ENCODE peak calls at places on chromosomes 16 and 17, in nine cellular contexts. G is endothelial cell; K is kidney; U is tibial artery; C is T47D; D is stimulated activated CD4-positive, alpha-beta T cell treated with anti-CD3 and anti-CD28 coated beads, TNF-alpha, amount 100 ng/mL, for 48 hours; J is amygdala; M is trophoblast cell; A is activated naive CD8-positive, alpha-beta T cell treated with anti-CD3 and anti-CD28 coated beads for 36 hours. W is an unnamed sample.

GRCh38 chr17:6061290-6061689 is 8.9 kb upstream of the WSCD1 start:
- DNase-seq in D (no peak), U (peak; percentile 90), A (no peak), K (peak; percentile 61), C (no peak), M (no peak), J (no peak), G (no peak), W (no peak)

GRCh38 chr16:528111-529011 is 849 bp downstream of the CAPN15 start:
- DNase-seq in C (no peak), J (no peak), K (no peak), A (peak; percentile 47), U (no peak), D (no peak), G (no peak), M (peak; percentile 54), W (no peak)

GRCh38 chr16:69781118-69781517 is 19.0 kb downstream of the WWP2 start:
- DNase-seq in C (no peak), A (no peak), D (no peak), M (no peak), U (no peak), G (no peak), J (no peak), K (no peak), W (no peak)

GRCh38 chr17:82113422-82113821 is 15.4 kb upstream of the FASN start:
- DNase-seq in M (no peak), G (no peak), C (no peak), U (no peak), D (no peak), K (no peak), J (no peak), A (no peak), W (no peak)

GRCh38 chr17:39666601-39667261 is 1.5 kb upstream of the PNMT start:
- DNase-seq in M (peak; percentile 8), D (no peak), C (no peak), U (peak; percentile 93), J (peak; percentile 47), G (no peak), A (no peak), K (peak; percentile 72), W (no peak)

GRCh38 chr17:44014133-44014436 is 678 bp downstream of the TMEM101 start:
- DNase-seq in C (no peak), M (no peak), A (peak; percentile 18), K (no peak), U (no peak), G (no peak), J (no peak), D (no peak), W (no peak)

GRCh38 chr17:41772218-41772585 is 14.3 kb downstream of the JUP start:
- DNase-seq in M (peak; percentile 83), K (peak; percentile 88), C (peak; percentile 96), G (no peak), U (no peak), D (no peak), J (no peak), A (no peak), W (peak; percentile 89)

GRCh38 chr17:37844158-37844976 is 79.8 kb upstream of the TBC1D3K start:
- DNase-seq in J (no peak), C (no peak), K (peak; percentile 83), M (peak; percentile 59), D (peak; percentile 23), A (peak; percentile 63), G (peak; percentile 82), U (no peak), W (peak; percentile 89)

GRCh38 chr17:47989700-47990099 is 18.8 kb downstream of the CDK5RAP3 start:
- DNase-seq in M (no peak), K (no peak), C (no peak), U (no peak), A (no peak), D (no peak), J (no peak), G (no peak), W (no peak)